ENCODE peak calls at places on chromosome 22, in four cellular contexts. One of them, this sample, is unnamed.

GRCh38 chr22:48943567-48944432 is 883.9 kb downstream of the BRD1 start:
- DNase-seq in thoracic aorta: no peak
- DNase-seq in GM06990: no peak
- DNase-seq in mammary epithelial cell: no peak
- DNase-seq in this sample: no peak

GRCh38 chr22:31451709-31452571 is 37.7 kb downstream of the EIF4ENIF1 start:
- DNase-seq in GM06990: peak; percentile 25
- DNase-seq in thoracic aorta: no peak
- DNase-seq in mammary epithelial cell: peak; percentile 44
- DNase-seq in this sample: peak; percentile 51

GRCh38 chr22:36922097-36922608 is 8.7 kb downstream of the CSF2RB start:
- DNase-seq in GM06990: no peak
- DNase-seq in thoracic aorta: no peak
- DNase-seq in mammary epithelial cell: no peak
- DNase-seq in this sample: no peak

GRCh38 chr22:36201630-36202312 is at the start of gene APOL4:
- DNase-seq in thoracic aorta: peak; percentile 15
- DNase-seq in GM06990: no peak
- DNase-seq in mammary epithelial cell: no peak
- DNase-seq in this sample: no peak

GRCh38 chr22:36417281-36417686 is 29.5 kb upstream of the MYH9 start:
- DNase-seq in GM06990: no peak
- DNase-seq in thoracic aorta: no peak
- DNase-seq in mammary epithelial cell: peak; percentile 96
- DNase-seq in this sample: peak; percentile 98

GRCh38 chr22:36327922-36328551 is 59.7 kb downstream of the MYH9 start:
- DNase-seq in GM06990: no peak
- DNase-seq in mammary epithelial cell: no peak
- DNase-seq in thoracic aorta: peak; percentile 34
- DNase-seq in this sample: no peak

GRCh38 chr22:23240639-23241389 is 60.5 kb downstream of the BCR start:
- DNase-seq in thoracic aorta: no peak
- DNase-seq in GM06990: no peak
- DNase-seq in mammary epithelial cell: peak; percentile 15
- DNase-seq in this sample: peak; percentile 75

GRCh38 chr22:49211176-49211575 is 616.5 kb downstream of the BRD1 start:
- DNase-seq in mammary epithelial cell: no peak
- DNase-seq in thoracic aorta: no peak
- DNase-seq in GM06990: no peak
- DNase-seq in this sample: no peak

GRCh38 chr22:30878516-30879365 is 89.8 kb downstream of the MORC2 start:
- DNase-seq in mammary epithelial cell: no peak
- DNase-seq in thoracic aorta: no peak
- DNase-seq in GM06990: no peak
- DNase-seq in this sample: no peak

GRCh38 chr22:35661377-35661937 is 13.2 kb downstream of the APOL6 start:
- DNase-seq in thoracic aorta: no peak
- DNase-seq in mammary epithelial cell: peak; percentile 27
- DNase-seq in GM06990: no peak
- DNase-seq in this sample: peak; percentile 43

GRCh38 chr22:30830907-30831306 is 136.2 kb downstream of the OSBP2 start:
- DNase-seq in GM06990: no peak
- DNase-seq in mammary epithelial cell: peak; percentile 97
- DNase-seq in thoracic aorta: no peak
- DNase-seq in this sample: peak; percentile 99

GRCh38 chr22:44566911-44567310 is 68.9 kb upstream of the RTL6 start:
- DNase-seq in mammary epithelial cell: no peak
- DNase-seq in thoracic aorta: no peak
- DNase-seq in GM06990: no peak
- DNase-seq in this sample: no peak

GRCh38 chr22:46262449-46263207 is 515 bp downstream of the PKDREJ start:
- DNase-seq in mammary epithelial cell: no peak
- DNase-seq in GM06990: no peak
- DNase-seq in thoracic aorta: no peak
- DNase-seq in this sample: peak; percentile 13
- H3K4me3 ChIP-seq in mammary epithelial cell: no peak overlapping the region
- H3K4me3 ChIP-seq in GM06990: no peak overlapping the region
- H3K4me3 ChIP-seq in thoracic aorta: peak overlapping the region; percentile 66
- H3K4me3 ChIP-seq in this sample: peak overlapping the region; percentile 6

GRCh38 chr22:42114721-42115120 is 15.9 kb downstream of the CYP2D6 start:
- DNase-seq in mammary epithelial cell: no peak
- DNase-seq in thoracic aorta: no peak
- DNase-seq in GM06990: no peak
- DNase-seq in this sample: no peak
- TF ChIP-seq CTCF in mammary epithelial cell: no peak
- TF ChIP-seq CTCF in thoracic aorta: no peak
- TF ChIP-seq CTCF in GM06990: peak; percentile 12
- TF ChIP-seq CTCF in this sample: no peak

GRCh38 chr22:50678218-50678650 is 5.6 kb downstream of the SHANK3 start:
- DNase-seq in mammary epithelial cell: no peak
- DNase-seq in thoracic aorta: no peak
- DNase-seq in GM06990: no peak
- DNase-seq in this sample: no peak
- H3K4me3 ChIP-seq in mammary epithelial cell: no peak overlapping the region
- H3K4me3 ChIP-seq in thoracic aorta: no peak overlapping the region
- H3K4me3 ChIP-seq in GM06990: no peak overlapping the region
- H3K4me3 ChIP-seq in this sample: no peak overlapping the region

GRCh38 chr22:27391092-27391770 is 410.3 kb downstream of the MN1 start:
- DNase-seq in thoracic aorta: no peak
- DNase-seq in GM06990: no peak
- DNase-seq in mammary epithelial cell: no peak
- DNase-seq in this sample: no peak
- TF ChIP-seq CTCF in thoracic aorta: no peak
- TF ChIP-seq CTCF in GM06990: no peak
- TF ChIP-seq CTCF in mammary epithelial cell: no peak
- TF ChIP-seq CTCF in this sample: no peak

GRCh38 chr22:25777411-25777810 is 35.4 kb downstream of the MYO18B start:
- DNase-seq in thoracic aorta: no peak
- DNase-seq in mammary epithelial cell: no peak
- DNase-seq in GM06990: no peak
- DNase-seq in this sample: no peak

GRCh38 chr22:25775501-25775900 is 33.5 kb downstream of the MYO18B start:
- DNase-seq in GM06990: no peak
- DNase-seq in thoracic aorta: no peak
- DNase-seq in mammary epithelial cell: peak; percentile 36
- DNase-seq in this sample: no peak

GRCh38 chr22:25779890-25780289 is 37.9 kb downstream of the MYO18B start:
- DNase-seq in GM06990: no peak
- DNase-seq in mammary epithelial cell: no peak
- DNase-seq in thoracic aorta: no peak
- DNase-seq in this sample: no peak

GRCh38 chr22:25779426-25779825 is 37.4 kb downstream of the MYO18B start:
- DNase-seq in thoracic aorta: no peak
- DNase-seq in GM06990: no peak
- DNase-seq in mammary epithelial cell: no peak
- DNase-seq in this sample: no peak

DNA sequence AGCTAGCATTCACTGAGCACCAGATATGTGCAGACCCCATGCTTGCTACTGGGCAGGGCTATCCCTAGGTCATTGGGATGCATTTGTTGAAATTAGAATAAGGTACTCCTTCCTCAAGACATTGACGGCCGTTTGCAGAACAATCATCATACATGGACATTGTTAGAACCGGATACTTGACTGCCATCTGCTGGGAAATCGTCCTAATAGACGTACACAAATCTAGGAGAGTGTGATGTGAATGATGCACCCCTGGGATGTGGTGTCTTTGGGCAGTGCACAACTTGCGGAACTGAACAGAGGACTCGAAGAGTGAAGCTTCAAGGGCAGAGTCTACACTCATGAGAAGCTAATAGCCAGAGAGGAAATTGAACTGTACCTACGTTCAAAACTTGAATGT is 35.9 kb downstream of the MYO18B start:
- DNase-seq in thoracic aorta: no peak
- DNase-seq in GM06990: no peak
- DNase-seq in mammary epithelial cell: peak; percentile 50
- DNase-seq in this sample: peak; percentile 46
- H3K4me3 ChIP-seq in thoracic aorta: no peak overlapping the region
- H3K4me3 ChIP-seq in GM06990: no peak overlapping the region
- H3K4me3 ChIP-seq in mammary epithelial cell: no peak overlapping the region
- H3K4me3 ChIP-seq in this sample: no peak overlapping the region

GRCh38 chr22:37932821-37933578 is 20.4 kb downstream of the C22orf23 start:
- DNase-seq in mammary epithelial cell: peak; percentile 24
- DNase-seq in thoracic aorta: no peak
- DNase-seq in GM06990: no peak
- DNase-seq in this sample: no peak

GRCh38 chr22:37930952-37931440 is 22.4 kb downstream of the C22orf23 start:
- DNase-seq in mammary epithelial cell: no peak
- DNase-seq in thoracic aorta: no peak
- DNase-seq in GM06990: no peak
- DNase-seq in this sample: no peak

GRCh38 chr22:37931893-37932389 is 21.5 kb downstream of the C22orf23 start:
- DNase-seq in mammary epithelial cell: no peak
- DNase-seq in GM06990: no peak
- DNase-seq in thoracic aorta: no peak
- DNase-seq in this sample: no peak

GRCh38 chr22:37932401-37932800 is 21.0 kb downstream of the C22orf23 start:
- DNase-seq in GM06990: no peak
- DNase-seq in thoracic aorta: no peak
- DNase-seq in mammary epithelial cell: no peak
- DNase-seq in this sample: no peak

DNA sequence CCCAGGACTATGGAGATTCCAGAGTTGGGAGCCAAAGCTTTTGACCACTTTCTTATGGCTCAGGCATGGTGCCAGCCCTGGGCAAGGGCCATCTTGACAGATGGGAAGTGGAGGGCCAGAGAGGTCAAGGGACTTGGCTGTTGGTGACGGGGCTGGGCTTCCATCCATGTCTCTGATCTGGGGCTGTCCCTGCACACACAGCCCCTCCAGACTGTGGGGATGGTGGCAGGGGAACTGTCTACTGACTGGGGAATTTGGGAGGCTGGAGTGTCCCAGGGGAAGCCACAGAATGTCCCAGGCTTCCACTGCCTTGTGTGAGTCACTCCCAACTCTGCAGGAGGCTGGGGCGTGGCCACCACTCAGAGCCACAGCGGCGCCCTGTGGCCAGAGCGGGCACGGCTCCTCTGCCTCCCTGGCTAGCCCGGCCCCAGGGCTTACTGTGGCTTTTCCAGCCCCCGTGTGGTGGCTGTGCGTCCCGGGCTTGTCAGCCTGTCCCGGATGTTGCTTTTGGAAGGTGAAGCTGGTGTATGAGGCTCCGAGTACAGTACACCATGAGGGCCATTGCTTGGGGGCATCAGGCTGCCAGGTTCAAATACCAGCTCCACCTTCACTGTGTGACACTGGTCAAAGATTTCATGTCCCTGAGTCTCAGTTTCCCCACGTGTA is 19.6 kb downstream of the C22orf23 start:
- DNase-seq in mammary epithelial cell: peak; percentile 90
- DNase-seq in thoracic aorta: peak; percentile 84
- DNase-seq in GM06990: peak; percentile 83
- DNase-seq in this sample: peak; percentile 77
- TF ChIP-seq CTCF in mammary epithelial cell: peak; percentile 91
- TF ChIP-seq CTCF in thoracic aorta: peak; percentile 98
- TF ChIP-seq CTCF in GM06990: peak; percentile 100
- TF ChIP-seq CTCF in this sample: peak; percentile 100

GRCh38 chr22:20438066-20438677 is 547 bp upstream of the SCARF2 start:
- DNase-seq in GM06990: no peak
- DNase-seq in mammary epithelial cell: no peak
- DNase-seq in thoracic aorta: no peak
- DNase-seq in this sample: no peak

GRCh38 chr22:20435436-20436308 is 2.0 kb downstream of the SCARF2 start:
- DNase-seq in mammary epithelial cell: no peak
- DNase-seq in GM06990: no peak
- DNase-seq in thoracic aorta: no peak
- DNase-seq in this sample: no peak

GRCh38 chr22:20438678-20439492 is 1.3 kb upstream of the SCARF2 start:
- DNase-seq in thoracic aorta: no peak
- DNase-seq in GM06990: no peak
- DNase-seq in mammary epithelial cell: no peak
- DNase-seq in this sample: no peak

GRCh38 chr22:20436309-20437252 is 1.0 kb downstream of the SCARF2 start:
- DNase-seq in mammary epithelial cell: no peak
- DNase-seq in thoracic aorta: no peak
- DNase-seq in GM06990: no peak
- DNase-seq in this sample: no peak

DNA sequence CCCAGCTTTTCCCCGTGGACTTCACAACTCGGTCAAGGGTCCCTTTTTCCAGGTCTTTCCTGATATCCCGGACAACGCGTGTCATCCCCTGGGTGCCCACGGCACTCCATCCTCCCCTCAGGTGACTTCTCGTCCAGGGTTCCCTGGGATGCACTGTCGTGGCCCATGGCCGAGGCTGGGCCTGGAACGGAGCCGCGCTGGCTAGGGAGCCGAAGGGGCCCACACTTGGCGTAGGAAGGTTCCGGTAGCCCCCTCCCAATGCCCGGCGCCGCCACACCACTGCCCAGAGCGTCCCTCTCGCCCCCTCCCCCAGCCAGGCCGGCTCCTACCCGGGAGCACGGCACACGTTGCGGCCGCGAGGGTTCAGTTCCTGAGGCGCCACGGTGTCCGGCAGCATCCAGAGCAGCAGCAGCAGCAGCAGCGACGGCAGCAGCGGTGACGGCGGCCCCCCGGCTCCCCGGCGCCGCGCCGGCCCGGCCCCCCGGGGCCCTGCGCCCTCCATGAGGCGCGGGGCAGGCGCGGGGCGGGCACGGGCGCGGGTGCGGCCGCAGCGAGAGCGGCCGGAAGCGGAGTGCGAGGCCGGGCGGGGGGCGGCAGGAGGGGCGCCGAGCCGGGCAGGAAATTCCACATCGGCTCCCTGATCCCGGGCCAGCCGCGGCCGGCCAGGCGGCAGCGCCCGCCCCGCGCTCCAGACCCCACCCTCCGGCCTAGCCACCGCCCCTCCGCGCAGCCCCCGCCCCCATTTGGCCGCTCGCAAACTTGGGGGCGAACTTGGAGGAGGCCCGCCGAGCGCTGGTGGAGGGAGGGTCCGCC is at the start of gene SCARF2:
- DNase-seq in mammary epithelial cell: no peak
- DNase-seq in GM06990: no peak
- DNase-seq in thoracic aorta: no peak
- DNase-seq in this sample: no peak
- H3K4me3 ChIP-seq in mammary epithelial cell: no peak within 1 kb of the TSS
- H3K4me3 ChIP-seq in GM06990: no peak within 1 kb of the TSS
- H3K4me3 ChIP-seq in thoracic aorta: peak within 1 kb of the TSS; percentile 74
- H3K4me3 ChIP-seq in this sample: peak within 1 kb of the TSS; percentile 40